ENCODE peak calls at places on chromosome 11, in six cellular contexts. One of them, this sample, is unnamed.

GRCh38 chr11:6472934-6473333 is 807 bp downstream of the TRIM3 start:
- DNase-seq in GM04504: no peak
- DNase-seq in nephron progenitor cell: no peak
- DNase-seq in stimulated activated CD8-positive, alpha-beta memory T cell treated with anti-CD3 and anti-CD28 coated beads, Interleukin-7, amount 100 ng/mL, for 1 hour: no peak
- DNase-seq in T-helper 2 cell: no peak
- DNase-seq in putamen: no peak
- DNase-seq in this sample: no peak

GRCh38 chr11:62852523-62853188 is 13.3 kb upstream of the WDR74 start:
- DNase-seq in GM04504: no peak
- DNase-seq in nephron progenitor cell: no peak
- DNase-seq in stimulated activated CD8-positive, alpha-beta memory T cell treated with anti-CD3 and anti-CD28 coated beads, Interleukin-7, amount 100 ng/mL, for 1 hour: no peak
- DNase-seq in T-helper 2 cell: no peak
- DNase-seq in putamen: no peak
- DNase-seq in this sample: no peak

GRCh38 chr11:44150395-44150794 is 54.9 kb downstream of the EXT2 start:
- DNase-seq in GM04504: no peak
- DNase-seq in nephron progenitor cell: no peak
- DNase-seq in stimulated activated CD8-positive, alpha-beta memory T cell treated with anti-CD3 and anti-CD28 coated beads, Interleukin-7, amount 100 ng/mL, for 1 hour: no peak
- DNase-seq in T-helper 2 cell: no peak
- DNase-seq in putamen: no peak
- DNase-seq in this sample: no peak

GRCh38 chr11:2307733-2308331 is 6.0 kb downstream of the TSPAN32 start:
- DNase-seq in GM04504: no peak
- DNase-seq in nephron progenitor cell: no peak
- DNase-seq in stimulated activated CD8-positive, alpha-beta memory T cell treated with anti-CD3 and anti-CD28 coated beads, Interleukin-7, amount 100 ng/mL, for 1 hour: no peak
- DNase-seq in T-helper 2 cell: no peak
- DNase-seq in putamen: no peak
- DNase-seq in this sample: no peak

GRCh38 chr11:126917531-126918204 is 82.9 kb downstream of the KIRREL3 start:
- DNase-seq in GM04504: peak
- DNase-seq in nephron progenitor cell: no peak
- DNase-seq in stimulated activated CD8-positive, alpha-beta memory T cell treated with anti-CD3 and anti-CD28 coated beads, Interleukin-7, amount 100 ng/mL, for 1 hour: no peak
- DNase-seq in T-helper 2 cell: no peak
- DNase-seq in putamen: no peak
- DNase-seq in this sample: peak

GRCh38 chr11:66546368-66546965 is at the start of gene ACTN3:
- DNase-seq in GM04504: no peak
- DNase-seq in nephron progenitor cell: peak
- DNase-seq in stimulated activated CD8-positive, alpha-beta memory T cell treated with anti-CD3 and anti-CD28 coated beads, Interleukin-7, amount 100 ng/mL, for 1 hour: no peak
- DNase-seq in T-helper 2 cell: no peak
- DNase-seq in putamen: no peak
- DNase-seq in this sample: no peak

GRCh38 chr11:65390099-65390941 is 3.9 kb downstream of the FRMD8 start:
- DNase-seq in GM04504: no peak
- DNase-seq in nephron progenitor cell: no peak
- DNase-seq in stimulated activated CD8-positive, alpha-beta memory T cell treated with anti-CD3 and anti-CD28 coated beads, Interleukin-7, amount 100 ng/mL, for 1 hour: no peak
- DNase-seq in T-helper 2 cell: no peak
- DNase-seq in putamen: no peak
- DNase-seq in this sample: no peak

GRCh38 chr11:118605116-118605867 is 2.1 kb upstream of the PHLDB1 start:
- DNase-seq in GM04504: peak
- DNase-seq in nephron progenitor cell: peak
- DNase-seq in stimulated activated CD8-positive, alpha-beta memory T cell treated with anti-CD3 and anti-CD28 coated beads, Interleukin-7, amount 100 ng/mL, for 1 hour: no peak
- DNase-seq in T-helper 2 cell: no peak
- DNase-seq in putamen: peak
- DNase-seq in this sample: peak

GRCh38 chr11:106152013-106152412 is 74.6 kb downstream of the AASDHPPT start:
- DNase-seq in GM04504: no peak
- DNase-seq in nephron progenitor cell: no peak
- DNase-seq in stimulated activated CD8-positive, alpha-beta memory T cell treated with anti-CD3 and anti-CD28 coated beads, Interleukin-7, amount 100 ng/mL, for 1 hour: no peak
- DNase-seq in T-helper 2 cell: no peak
- DNase-seq in putamen: no peak
- DNase-seq in this sample: peak

GRCh38 chr11:29263971-29264682 is 752.7 kb downstream of the KCNA4 start:
- DNase-seq in GM04504: no peak
- DNase-seq in nephron progenitor cell: no peak
- DNase-seq in stimulated activated CD8-positive, alpha-beta memory T cell treated with anti-CD3 and anti-CD28 coated beads, Interleukin-7, amount 100 ng/mL, for 1 hour: no peak
- DNase-seq in T-helper 2 cell: no peak
- DNase-seq in putamen: no peak
- DNase-seq in this sample: peak